ENCODE peak calls at places on chromosomes 12 and 14, in five cellular contexts. T is HTR-8/SVneo; A is memory B cell; W is IMR-90; Z is CD4-positive, alpha-beta T cell. R is an unnamed sample.

GRCh38 chr14:35867280-35867629 is 41.1 kb downstream of the BRMS1L start:
- DNase-seq in T (no peak), W (peak), Z (no peak), A (no peak), R (no peak)

GRCh38 chr12:51907083-51907863 is at the start of gene ACVRL1:
- DNase-seq in T (no peak), W (no peak), Z (no peak), A (no peak), R (no peak)

GRCh38 chr14:66485029-66485428 is 1.1 kb upstream of the CCDC196 start:
- DNase-seq in W (no peak), Z (no peak), A (no peak), T (no peak), R (no peak)

GRCh38 chr12:88559772-88560171 is 20.5 kb downstream of the KITLG start:
- DNase-seq in A (no peak), W (no peak), T (no peak), Z (no peak), R (no peak)

GRCh38 chr12:55847603-55848329 is 5.0 kb upstream of the MMP19 start:
- DNase-seq in T (peak), Z (no peak), W (peak), A (no peak), R (no peak)

GRCh38 chr14:64971890-64972785 is at the start of gene RAB15:
- DNase-seq in W (peak), Z (peak), A (peak), T (peak), R (no peak)

GRCh38 chr14:102418169-102418852 is 55.6 kb downstream of the TECPR2 start:
- DNase-seq in T (no peak), Z (no peak), W (no peak), A (no peak), R (no peak)

GRCh38 chr14:69484444-69485113 is at the start of gene PLEKHD1:
- DNase-seq in A (no peak), W (no peak), Z (no peak), T (peak), R (no peak)

GRCh38 chr14:26021759-26022158 is 576.1 kb downstream of the NOVA1 start:
- DNase-seq in W (no peak), T (no peak), Z (no peak), A (no peak), R (no peak)

GRCh38 chr12:62714409-62715075 is 220.4 kb downstream of the PPM1H start:
- DNase-seq in T (no peak), W (no peak), Z (no peak), A (no peak), R (no peak)

GRCh38 chr14:104820669-104821228 is 19.8 kb downstream of the ZBTB42 start:
- DNase-seq in A (no peak), T (peak), Z (no peak), W (peak), R (no peak)

GRCh38 chr12:58358369-58358768 is 417.0 kb downstream of the ATP23 start:
- DNase-seq in W (no peak), T (no peak), A (no peak), Z (no peak), R (no peak)

GRCh38 chr12:2607881-2608607 is 186.7 kb upstream of the FKBP4 start:
- DNase-seq in A (no peak), T (no peak), Z (no peak), W (peak), R (no peak)

GRCh38 chr12:58081488-58081887 is 140.1 kb downstream of the ATP23 start:
- DNase-seq in A (no peak), T (no peak), W (no peak), Z (no peak), R (no peak)

GRCh38 chr14:69582207-69582606 is 7.5 kb upstream of the CCDC177 start:
- DNase-seq in A (no peak), Z (no peak), T (no peak), W (peak), R (no peak)

GRCh38 chr14:97719931-97720330 is 922.7 kb downstream of the VRK1 start:
- DNase-seq in A (no peak), T (no peak), W (no peak), Z (peak), R (no peak)

GRCh38 chr12:102300824-102301461 is 103.3 kb upstream of the PMCH start:
- DNase-seq in W (peak), T (no peak), A (no peak), Z (no peak), R (peak)

GRCh38 chr12:53868516-53868986 is 70.1 kb upstream of the HOXC13 start:
- DNase-seq in T (peak), A (no peak), W (no peak), Z (no peak), R (no peak)

GRCh38 chr14:38611928-38612327 is 356.0 kb upstream of the CLEC14A start:
- DNase-seq in T (no peak), A (no peak), Z (no peak), W (no peak), R (no peak)

GRCh38 chr14:39107624-39108023 is 4.6 kb upstream of the SEC23A start:
- DNase-seq in W (peak), A (no peak), Z (no peak), T (peak), R (peak)

GRCh38 chr14:35333797-35334743 is 41.9 kb downstream of the PSMA6 start:
- DNase-seq in Z (no peak), W (no peak), A (no peak), T (no peak), R (no peak)

GRCh38 chr12:13440844-13441243 is 244.3 kb downstream of the EMP1 start:
- DNase-seq in W (no peak), Z (no peak), T (no peak), A (no peak), R (no peak)

GRCh38 chr12:65501093-65501621 is 222.7 kb downstream of the MSRB3 start:
- DNase-seq in T (no peak), A (no peak), Z (no peak), W (no peak), R (no peak)

GRCh38 chr12:108194585-108194984 is 65.5 kb downstream of the WSCD2 start:
- DNase-seq in T (no peak), A (no peak), Z (no peak), W (no peak), R (no peak)

GRCh38 chr12:109743076-109743910 is 29.7 kb downstream of the FAM222A start:
- DNase-seq in T (no peak), W (no peak), Z (no peak), A (no peak), R (no peak)

GRCh38 chr12:90062799-90063198 is 354.2 kb upstream of the ATP2B1 start:
- DNase-seq in W (no peak), T (no peak), A (no peak), Z (no peak), R (no peak)

GRCh38 chr12:57194253-57194652 is 22.3 kb upstream of the NXPH4 start:
- DNase-seq in Z (no peak), W (no peak), T (no peak), A (no peak), R (no peak)

GRCh38 chr14:49505026-49505766 is 81.0 kb downstream of the RPS29 start:
- DNase-seq in W (peak), T (no peak), A (no peak), Z (no peak), R (no peak)

GRCh38 chr14:83867871-83868270 is 1662.1 kb upstream of the FLRT2 start:
- DNase-seq in Z (no peak), W (peak), A (no peak), T (no peak), R (no peak)

GRCh38 chr12:1732914-1733313 is 42.0 kb downstream of the ADIPOR2 start:
- DNase-seq in Z (no peak), T (no peak), W (no peak), A (no peak), R (no peak)

GRCh38 chr12:48865441-48866290 is at the start of gene RND1:
- DNase-seq in A (peak), T (peak), Z (peak), W (peak), R (peak)

GRCh38 chr14:59677771-59678211 is 101.2 kb upstream of the CCDC175 start:
- DNase-seq in A (no peak), W (peak), Z (no peak), T (no peak), R (no peak)

GRCh38 chr12:2451025-2451424 is 343.7 kb upstream of the FKBP4 start:
- DNase-seq in W (peak), A (no peak), T (no peak), Z (no peak), R (no peak)